ENCODE peak calls at places on chromosomes 4 and X, in four cellular contexts. N, L, W and E are unnamed samples.
A peak's percentile ranks its signal among the peaks of the same experiment; 100 is the strongest.

GRCh38 chr4:48944252-48944651 is 37.7 kb upstream of the OCIAD2 start:
- DNase-seq in N (no peak), L (no peak), W (peak; percentile 69), E (no peak)

GRCh38 chr4:171265190-171265818 is 547.9 kb upstream of the GALNTL6 start:
- DNase-seq in N (no peak), L (no peak), W (no peak), E (no peak)

GRCh38 chrX:115459883-115460564 is 101.0 kb upstream of the PLS3 start:
- DNase-seq in N (no peak), L (no peak), W (no peak), E (no peak)

GRCh38 chr4:138275946-138276621 is 33.9 kb upstream of the SLC7A11 start:
- DNase-seq in N (no peak), L (no peak), W (peak; percentile 67), E (no peak)

GRCh38 chr4:56241500-56241899 is 145.8 kb downstream of the AASDH start:
- DNase-seq in N (no peak), L (no peak), W (no peak), E (no peak)

GRCh38 chr4:60868232-60868960 is 331.7 kb upstream of the ADGRL3 start:
- DNase-seq in N (no peak), L (no peak), W (no peak), E (no peak)

GRCh38 chr4:6471303-6472007 is 959 bp downstream of the PPP2R2C start:
- DNase-seq in N (peak; percentile 49), L (peak; percentile 41), W (no peak), E (no peak)

GRCh38 chr4:32775049-32775448 is 2054.9 kb downstream of the PCDH7 start:
- DNase-seq in N (no peak), L (peak; percentile 46), W (peak; percentile 80), E (peak; percentile 18)

GRCh38 chrX:16594490-16594889 is 55.5 kb upstream of the S100G start:
- DNase-seq in N (no peak), L (no peak), W (no peak), E (no peak)

GRCh38 chr4:7831330-7831729 is 108.3 kb downstream of the AFAP1 start:
- DNase-seq in N (no peak), L (no peak), W (no peak), E (no peak)

GRCh38 chr4:109559625-109559982 is 442 bp upstream of the MCUB start:
- DNase-seq in N (peak; percentile 77), L (peak; percentile 60), W (peak; percentile 71), E (no peak)

GRCh38 chrX:151970661-151971060 is 3.8 kb downstream of the GABRE start:
- DNase-seq in N (no peak), L (no peak), W (no peak), E (no peak)

GRCh38 chrX:101931104-101931493 is 728 bp downstream of the ZMAT1 start:
- DNase-seq in N (no peak), L (no peak), W (no peak), E (peak; percentile 1)

GRCh38 chrX:39409246-39409917 is 608.1 kb downstream of the MID1IP1 start:
- DNase-seq in N (no peak), L (no peak), W (no peak), E (no peak)

GRCh38 chrX:154317391-154318000 is 21.9 kb downstream of the TKTL1 start:
- DNase-seq in N (peak; percentile 58), L (peak; percentile 56), W (peak; percentile 66), E (no peak)

GRCh38 chrX:103730746-103731508 is 20.2 kb downstream of the TMEM31 start:
- DNase-seq in N (no peak), L (no peak), W (peak; percentile 94), E (no peak)

GRCh38 chrX:15631637-15632036 is 30.9 kb upstream of the ACE2 start:
- DNase-seq in N (no peak), L (no peak), W (no peak), E (no peak)

GRCh38 chr4:19803406-19803805 is 448.3 kb upstream of the SLIT2 start:
- DNase-seq in N (no peak), L (no peak), W (peak; percentile 8), E (no peak)

GRCh38 chr4:74755486-74755885 is 38.8 kb downstream of the BTC start:
- DNase-seq in N (no peak), L (no peak), W (no peak), E (no peak)

GRCh38 chr4:51960486-51960885 is 59.7 kb downstream of the LRRC66 start:
- DNase-seq in N (no peak), L (no peak), W (no peak), E (no peak)

GRCh38 chr4:32261196-32261595 is 1541.0 kb downstream of the PCDH7 start:
- DNase-seq in N (no peak), L (no peak), W (no peak), E (peak; percentile 8)

GRCh38 chr4:72110886-72111285 is 79.1 kb downstream of the NPFFR2 start:
- DNase-seq in N (no peak), L (no peak), W (no peak), E (no peak)

GRCh38 chrX:110407910-110408545 is 49.4 kb downstream of the RTL9 start:
- DNase-seq in N (peak; percentile 62), L (peak; percentile 46), W (peak; percentile 66), E (peak; percentile 62)

GRCh38 chr4:145680902-145681301 is 956 bp downstream of the C4orf51 start:
- DNase-seq in N (no peak), L (no peak), W (no peak), E (no peak)
- H2BK15ac ChIP-seq in N (no peak overlapping the region), L (no peak overlapping the region), W (peak overlapping the region; percentile 3), E (no peak overlapping the region)

GRCh38 chrX:1248381-1249061 is 20.1 kb upstream of the CSF2RA start:
- DNase-seq in N (peak; percentile 81), L (peak; percentile 92), W (peak; percentile 97), E (peak; percentile 88)
- H2BK5ac ChIP-seq in N (peak overlapping the region; percentile 96), L (no peak overlapping the region), W (peak overlapping the region; percentile 92), E (peak overlapping the region; percentile 92)

DNA sequence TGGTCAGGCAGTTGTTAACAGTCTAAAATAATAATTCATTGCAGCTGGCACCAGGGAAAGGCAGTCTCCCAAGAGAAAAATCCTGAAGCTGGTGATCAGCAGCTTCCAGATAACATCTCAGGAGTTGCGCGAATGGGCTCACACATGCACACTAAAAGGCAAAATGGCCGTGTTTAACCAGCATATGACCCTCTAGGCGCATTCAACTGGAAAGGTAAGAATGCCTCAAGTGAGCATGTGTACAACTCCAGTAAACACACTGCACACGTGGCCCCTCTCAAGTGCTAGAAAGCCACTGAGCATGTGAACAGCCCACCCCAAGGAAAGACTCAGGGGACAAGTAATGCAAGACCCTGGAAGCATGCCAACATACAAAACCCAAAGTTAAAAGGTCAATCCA is 33.1 kb downstream of the STPG2 start:
- DNase-seq in N (no peak), L (no peak), W (no peak), E (no peak)
- H2BK15ac ChIP-seq in N (no peak overlapping the region), L (no peak overlapping the region), W (no peak overlapping the region), E (no peak overlapping the region)

GRCh38 chr4:184416913-184417734 is 57.2 kb downstream of the IRF2 start:
- DNase-seq in N (no peak), L (no peak), W (no peak), E (no peak)
- H2BK5ac ChIP-seq in N (no peak overlapping the region), L (no peak overlapping the region), W (no peak overlapping the region), E (no peak overlapping the region)

GRCh38 chr4:94546949-94547348 is 95.2 kb downstream of the PDLIM5 start:
- DNase-seq in N (no peak), L (no peak), W (no peak), E (no peak)
- H2BK15ac ChIP-seq in N (no peak overlapping the region), L (no peak overlapping the region), W (no peak overlapping the region), E (no peak overlapping the region)

GRCh38 chr4:84808332-84808731 is 158.2 kb downstream of the WDFY3 start:
- DNase-seq in N (no peak), L (no peak), W (no peak), E (no peak)
- H2BK5ac ChIP-seq in N (no peak overlapping the region), L (no peak overlapping the region), W (no peak overlapping the region), E (no peak overlapping the region)

GRCh38 chr4:40672528-40673522 is 43.2 kb upstream of the RBM47 start:
- DNase-seq in N (no peak), L (peak; percentile 60), W (peak; percentile 97), E (peak; percentile 79)
- H2BK15ac ChIP-seq in N (no peak overlapping the region), L (no peak overlapping the region), W (no peak overlapping the region), E (no peak overlapping the region)